ENCODE peak calls at places on chromosomes 1 and 21, in seven cellular contexts. C is SK-N-SH, M is K562, N is H1, V is HCT116, Z is HepG2, D is GM12878. O is an unnamed sample.

GRCh38 chr1:180778782-180779398 is 133.8 kb upstream of the KIAA1614 start:
- DNase-seq in C (peak), M (peak), N (no peak), V (peak), Z (peak), D (no peak), O (peak)

GRCh38 chr1:169466259-169467230 is 19.2 kb downstream of the SLC19A2 start:
- DNase-seq in C (peak), M (no peak), N (no peak), V (peak), Z (peak), D (no peak), O (no peak)

GRCh38 chr1:206496131-206496793 is 11.1 kb upstream of the RASSF5 start:
- DNase-seq in C (no peak), M (no peak), N (no peak), V (no peak), Z (no peak), D (no peak), O (no peak)

GRCh38 chr1:163844393-163844948 is 522.7 kb downstream of the NUF2 start:
- DNase-seq in C (no peak), M (no peak), N (no peak), V (no peak), Z (no peak), D (no peak), O (no peak)

GRCh38 chr1:162151900-162152829 is 82.7 kb downstream of the NOS1AP start:
- DNase-seq in C (no peak), M (no peak), N (no peak), V (no peak), Z (peak), D (no peak), O (no peak)

GRCh38 chr1:98884864-98885263 is 119.8 kb downstream of the PLPPR5 start:
- DNase-seq in C (no peak), M (no peak), N (no peak), V (no peak), Z (no peak), D (no peak), O (no peak)

GRCh38 chr1:207998691-207999090 is 87.8 kb upstream of the CD34 start:
- DNase-seq in C (no peak), M (no peak), N (no peak), V (no peak), Z (no peak), D (no peak), O (peak)

GRCh38 chr1:34162852-34163766 is 1.9 kb downstream of the CSMD2 start:
- DNase-seq in C (peak), M (peak), N (peak), V (peak), Z (peak), D (no peak), O (peak)

GRCh38 chr1:93172778-93173177 is 7.4 kb downstream of the TMED5 start:
- DNase-seq in C (no peak), M (no peak), N (no peak), V (no peak), Z (peak), D (no peak), O (no peak)

GRCh38 chr1:205810448-205811157 is 2.4 kb downstream of the SLC41A1 start:
- DNase-seq in C (no peak), M (no peak), N (no peak), V (no peak), Z (no peak), D (no peak), O (no peak)

GRCh38 chr1:10283318-10283984 is 73.1 kb downstream of the KIF1B start:
- DNase-seq in C (no peak), M (peak), N (no peak), V (no peak), Z (no peak), D (peak), O (no peak)

GRCh38 chr1:149936076-149936991 is at the start of gene MTMR11:
- DNase-seq in C (no peak), M (peak), N (no peak), V (no peak), Z (peak), D (no peak), O (no peak)

GRCh38 chr1:60573121-60573520 is 499.6 kb upstream of the C1orf87 start:
- DNase-seq in C (no peak), M (no peak), N (no peak), V (no peak), Z (no peak), D (no peak), O (no peak)

GRCh38 chr21:29217818-29218252 is 80.9 kb upstream of the BACH1 start:
- DNase-seq in C (no peak), M (no peak), N (no peak), V (peak), Z (peak), D (no peak), O (no peak)

GRCh38 chr1:33072707-33073106 is 8.2 kb upstream of the AZIN2 start:
- DNase-seq in C (no peak), M (no peak), N (no peak), V (no peak), Z (no peak), D (no peak), O (no peak)

GRCh38 chr1:202237052-202237451 is 43.5 kb downstream of the LGR6 start:
- DNase-seq in C (peak), M (peak), N (peak), V (peak), Z (peak), D (no peak), O (peak)

GRCh38 chr1:47468759-47469404 is 31.0 kb downstream of the FOXD2 start:
- DNase-seq in C (no peak), M (no peak), N (no peak), V (no peak), Z (no peak), D (no peak), O (no peak)

GRCh38 chr21:45579383-45580180 is 37.3 kb upstream of the SLC19A1 start:
- DNase-seq in C (peak), M (no peak), N (no peak), V (no peak), Z (no peak), D (no peak), O (no peak)

GRCh38 chr1:199784127-199784526 is 243.4 kb upstream of the NR5A2 start:
- DNase-seq in C (no peak), M (no peak), N (no peak), V (no peak), Z (no peak), D (no peak), O (no peak)

GRCh38 chr1:67307251-67308060 is at the start of gene IL12RB2:
- DNase-seq in C (peak), M (no peak), N (no peak), V (no peak), Z (no peak), D (no peak), O (no peak)

GRCh38 chr21:41755934-41756773 is 10.7 kb downstream of the RIPK4 start:
- DNase-seq in C (no peak), M (no peak), N (no peak), V (no peak), Z (no peak), D (no peak), O (no peak)

GRCh38 chr1:22636927-22637326 is 499 bp downstream of the C1QA start:
- DNase-seq in C (no peak), M (no peak), N (no peak), V (no peak), Z (no peak), D (no peak), O (no peak)

GRCh38 chr1:22313321-22313720 is 138.3 kb upstream of the ZBTB40 start:
- DNase-seq in C (no peak), M (no peak), N (no peak), V (no peak), Z (no peak), D (no peak), O (no peak)

GRCh38 chr1:109425391-109425790 is 857 bp downstream of the PSMA5 start:
- DNase-seq in C (no peak), M (no peak), N (no peak), V (no peak), Z (no peak), D (peak), O (no peak)

GRCh38 chr1:219858980-219859379 is 69.4 kb downstream of the SLC30A10 start:
- DNase-seq in C (no peak), M (no peak), N (no peak), V (no peak), Z (no peak), D (no peak), O (no peak)

GRCh38 chr1:37055631-37056030 is 21.3 kb upstream of the GRIK3 start:
- DNase-seq in C (no peak), M (no peak), N (no peak), V (no peak), Z (no peak), D (no peak), O (no peak)

GRCh38 chr1:232743999-232744398 is 61.2 kb upstream of the MAP10 start:
- DNase-seq in C (no peak), M (no peak), N (no peak), V (no peak), Z (no peak), D (no peak), O (no peak)

GRCh38 chr1:37042506-37042905 is 8.2 kb upstream of the GRIK3 start:
- DNase-seq in C (no peak), M (no peak), N (no peak), V (no peak), Z (no peak), D (no peak), O (no peak)

GRCh38 chr1:86016076-86016746 is 140.4 kb downstream of the COL24A1 start:
- DNase-seq in C (no peak), M (no peak), N (no peak), V (no peak), Z (no peak), D (no peak), O (no peak)

GRCh38 chr1:86015375-86015774 is 141.2 kb downstream of the COL24A1 start:
- DNase-seq in C (no peak), M (no peak), N (no peak), V (no peak), Z (no peak), D (no peak), O (no peak)

DNA sequence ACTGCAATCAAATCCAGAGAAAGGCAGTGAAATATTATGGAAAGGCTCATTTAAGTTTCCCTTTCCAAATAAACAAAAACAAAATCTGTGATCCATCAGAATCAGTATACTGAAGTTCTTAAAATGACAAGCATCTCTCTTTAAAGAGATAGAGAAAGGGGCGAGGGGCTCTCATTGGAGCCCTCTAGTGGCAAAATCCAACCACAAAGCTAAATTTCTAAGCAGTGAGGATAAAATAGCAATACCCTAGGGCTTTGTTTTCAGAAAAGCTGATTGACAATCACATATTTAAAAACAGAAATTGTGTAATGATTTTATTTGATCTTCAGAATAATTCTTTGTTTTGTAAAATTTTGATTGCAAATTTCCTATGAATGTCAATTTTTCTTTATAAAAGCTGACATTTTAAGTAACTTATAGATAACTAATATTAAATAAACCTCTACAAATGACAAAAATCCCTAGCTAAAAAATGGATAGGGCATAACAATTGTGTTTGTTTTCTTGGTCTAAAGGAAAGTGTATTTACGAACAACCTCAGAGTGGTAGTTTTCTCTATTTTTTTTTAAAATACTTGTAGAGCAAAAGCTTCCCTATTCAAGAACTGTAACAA is 138.2 kb downstream of the COL24A1 start:
- DNase-seq in C (peak), M (peak), N (peak), V (peak), Z (peak), D (no peak), O (peak)
- TF ChIP-seq YY1 in C (no peak), M (no peak), N (no peak), V (no peak), Z (no peak), D (peak), O (no peak)

GRCh38 chr21:38057626-38058025 is 141.4 kb upstream of the KCNJ6 start:
- DNase-seq in C (no peak), M (no peak), N (no peak), V (no peak), Z (no peak), D (no peak), O (no peak)
- TF ChIP-seq YY1 in C (no peak), M (no peak), N (no peak), V (no peak), Z (no peak), D (no peak), O (no peak)

GRCh38 chr21:43262427-43262826 is 93.6 kb downstream of the CRYAA start:
- DNase-seq in C (no peak), M (no peak), N (no peak), V (no peak), Z (no peak), D (no peak), O (no peak)
- TF ChIP-seq YY1 in C (no peak), M (no peak), N (no peak), V (no peak), Z (no peak), D (no peak), O (no peak)

DNA sequence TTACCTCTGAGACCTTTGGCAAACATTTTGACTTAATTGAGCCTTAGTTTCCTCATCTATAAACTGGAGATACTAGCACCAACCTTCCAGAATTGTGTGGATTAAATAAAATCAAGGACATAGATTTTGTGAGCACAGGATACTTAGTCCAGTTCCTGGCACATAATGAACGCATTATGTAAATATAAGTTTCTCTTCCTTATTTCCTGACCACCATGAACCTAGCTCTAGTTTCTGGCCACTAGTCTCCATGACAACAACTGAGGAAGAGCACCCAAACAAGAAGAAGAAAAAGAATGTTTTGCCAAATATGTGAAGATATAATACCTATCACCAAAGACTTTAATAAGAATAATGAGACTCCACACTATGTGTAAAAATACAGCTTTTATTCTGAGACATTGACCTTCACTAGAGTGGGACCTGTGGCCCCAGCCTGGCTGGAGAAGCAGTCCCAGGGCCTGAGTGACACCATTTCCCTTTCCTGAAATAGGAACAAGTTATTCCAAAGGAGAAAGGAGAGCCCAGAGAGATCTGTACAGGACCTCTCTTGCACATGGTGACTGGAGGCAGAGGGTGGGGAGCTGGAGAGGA is 894 bp upstream of the USF1 start:
- DNase-seq in C (no peak), M (no peak), N (no peak), V (no peak), Z (no peak), D (peak), O (no peak)
- TF ChIP-seq YY1 in C (no peak), M (no peak), N (no peak), V (no peak), Z (no peak), D (no peak), O (no peak)

GRCh38 chr1:194813109-194813508 is 1626.7 kb upstream of the B3GALT2 start:
- DNase-seq in C (no peak), M (peak), N (no peak), V (no peak), Z (no peak), D (no peak), O (no peak)
- TF ChIP-seq YY1 in C (no peak), M (no peak), N (no peak), V (no peak), Z (no peak), D (no peak), O (no peak)

DNA sequence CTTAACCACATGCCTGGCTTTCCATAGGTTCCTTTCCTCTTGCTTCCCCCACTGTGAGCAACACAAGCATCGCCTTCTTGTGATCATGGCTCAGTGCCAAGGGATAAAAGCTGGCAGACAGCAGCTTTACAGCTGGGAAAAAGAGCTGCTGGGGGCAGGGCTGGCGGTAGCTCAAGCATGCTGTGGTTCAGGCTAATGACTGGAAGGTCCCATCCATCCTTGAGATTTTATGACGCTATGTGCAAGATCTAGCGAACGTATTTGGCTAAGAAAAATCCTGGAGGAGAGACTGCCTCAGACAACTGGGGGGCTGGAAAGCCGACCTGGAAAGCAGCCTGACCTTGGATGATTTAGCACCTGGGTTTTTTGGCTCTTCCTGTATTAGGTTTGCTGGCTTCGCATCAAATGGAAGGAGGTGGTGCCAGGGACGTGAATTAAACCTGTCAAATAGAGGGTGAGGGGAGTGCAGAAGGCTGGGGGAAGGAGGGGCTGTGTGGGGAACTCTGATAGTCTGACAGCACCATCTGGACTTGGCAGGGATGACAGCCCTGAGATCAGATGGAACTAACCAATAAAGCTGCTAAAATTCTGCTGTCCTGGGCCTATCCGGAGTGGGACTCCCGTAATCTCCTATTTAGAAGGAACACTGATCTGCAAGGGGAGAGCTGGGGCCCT is 34.8 kb downstream of the ZMYND12 start:
- DNase-seq in C (peak), M (no peak), N (no peak), V (no peak), Z (no peak), D (no peak), O (no peak)
- TF ChIP-seq YY1 in C (no peak), M (no peak), N (no peak), V (no peak), Z (no peak), D (no peak), O (no peak)